ENCODE peak calls at places on chromosomes 2 and 18, in seven cellular contexts. N, M, A, P, Q, Z and R are unnamed samples. For H3K4me1, the result is how much of the 10 kb centered on the place peaks cover.

GRCh38 chr2:172048195-172048995 is 36.9 kb upstream of the DLX1 start:
- DNase-seq in N (no peak), M (no peak), A (no peak), P (no peak), Q (no peak), Z (no peak), R (no peak)

GRCh38 chr2:67656875-67657274 is 259.7 kb downstream of the ETAA1 start:
- DNase-seq in N (no peak), M (no peak), A (no peak), P (no peak), Q (no peak), Z (no peak), R (no peak)

GRCh38 chr2:55026202-55026601 is 24.0 kb downstream of the RTN4 start:
- DNase-seq in N (no peak), M (no peak), A (no peak), P (no peak), Q (no peak), Z (no peak), R (no peak)

GRCh38 chr2:120307482-120307881 is 38.5 kb upstream of the INHBB start:
- DNase-seq in N (no peak), M (no peak), A (peak), P (no peak), Q (no peak), Z (no peak), R (no peak)

GRCh38 chr2:158969162-158969716 is 799 bp downstream of the TANC1 start:
- DNase-seq in N (no peak), M (no peak), A (no peak), P (no peak), Q (peak), Z (no peak), R (no peak)

GRCh38 chr2:178477443-178478099 is 829 bp downstream of the FKBP7 start:
- DNase-seq in N (no peak), M (no peak), A (no peak), P (no peak), Q (no peak), Z (no peak), R (no peak)

GRCh38 chr2:216195565-216195978 is 86.4 kb downstream of the XRCC5 start:
- DNase-seq in N (no peak), M (no peak), A (no peak), P (no peak), Q (no peak), Z (no peak), R (peak)

GRCh38 chr18:47490882-47491281 is 239.4 kb upstream of the SKOR2 start:
- DNase-seq in N (no peak), M (no peak), A (no peak), P (no peak), Q (no peak), Z (no peak), R (no peak)

GRCh38 chr2:16129716-16130540 is 189.6 kb downstream of the MYCN start:
- DNase-seq in N (no peak), M (no peak), A (no peak), P (no peak), Q (no peak), Z (no peak), R (no peak)

GRCh38 chr2:222242532-222242931 is 56.3 kb downstream of the PAX3 start:
- DNase-seq in N (no peak), M (no peak), A (no peak), P (no peak), Q (no peak), Z (no peak), R (no peak)

GRCh38 chr2:239518286-239519080 is 117.7 kb upstream of the HDAC4 start:
- DNase-seq in N (no peak), M (no peak), A (no peak), P (no peak), Q (no peak), Z (peak), R (no peak)

GRCh38 chr2:239519081-239519920 is 118.5 kb upstream of the HDAC4 start:
- DNase-seq in N (no peak), M (no peak), A (no peak), P (peak), Q (no peak), Z (peak), R (no peak)

GRCh38 chr2:239520811-239521517 is 120.1 kb upstream of the HDAC4 start:
- DNase-seq in N (no peak), M (no peak), A (no peak), P (no peak), Q (no peak), Z (peak), R (no peak)

GRCh38 chr2:239521518-239521815 is 120.6 kb upstream of the HDAC4 start:
- DNase-seq in N (no peak), M (no peak), A (no peak), P (no peak), Q (no peak), Z (no peak), R (no peak)

GRCh38 chr2:239519921-239520585 is 119.2 kb upstream of the HDAC4 start:
- DNase-seq in N (no peak), M (no peak), A (no peak), P (no peak), Q (no peak), Z (peak), R (no peak)
- H3K4me3 ChIP-seq in N (no peak), M (no peak), A (no peak), P (no peak), Q (no peak), Z (no peak), R (no peak)

GRCh38 chr2:163703386-163703785 is 32.4 kb downstream of the FIGN start:
- DNase-seq in N (no peak), M (no peak), A (no peak), P (no peak), Q (no peak), Z (no peak), R (no peak)
- H3K4me1 ChIP-seq in N (under half), M (under half), A (under half), P (under half), Q (under half), Z (under half), R (under half)

DNA sequence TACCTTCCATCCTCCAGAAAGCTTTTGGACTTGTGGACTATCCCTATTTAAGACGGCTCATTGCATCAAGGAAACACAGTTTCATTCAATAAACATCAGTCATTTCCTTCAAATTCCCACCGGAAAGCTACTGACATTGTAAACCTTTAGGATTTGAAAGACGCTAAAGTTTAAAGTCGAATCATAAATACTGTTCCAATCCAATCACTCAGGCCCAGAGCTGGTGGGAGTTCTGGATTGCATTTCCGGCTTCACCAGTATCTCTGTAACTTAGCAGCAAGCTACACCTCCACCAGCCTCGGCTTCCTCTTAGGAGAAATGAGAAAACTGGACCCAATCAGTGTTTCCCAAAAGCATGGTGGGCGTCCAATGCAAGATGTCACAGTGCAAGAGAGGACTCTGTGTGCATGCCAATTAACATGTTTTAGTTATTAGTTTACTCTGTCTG is 1.6 kb downstream of the WDFY1 start:
- DNase-seq in N (no peak), M (no peak), A (no peak), P (no peak), Q (no peak), Z (no peak), R (no peak)
- H3K4me3 ChIP-seq in N (peak), M (peak), A (peak), P (peak), Q (peak), Z (peak), R (peak)

GRCh38 chr2:27014771-27015433 is 17.9 kb upstream of the TMEM214 start:
- DNase-seq in N (no peak), M (no peak), A (no peak), P (no peak), Q (no peak), Z (peak), R (no peak)
- H3K4me1 ChIP-seq in N (under half), M (under half), A (under half), P (under half), Q (under half), Z (under half), R (under half)

GRCh38 chr2:111904726-111905476 is 6.5 kb downstream of the MERTK start:
- DNase-seq in N (no peak), M (no peak), A (no peak), P (no peak), Q (no peak), Z (no peak), R (peak)

GRCh38 chr2:111900859-111901258 is 2.5 kb downstream of the MERTK start:
- DNase-seq in N (peak), M (no peak), A (no peak), P (no peak), Q (no peak), Z (no peak), R (peak)

GRCh38 chr2:111903516-111903915 is 5.1 kb downstream of the MERTK start:
- DNase-seq in N (no peak), M (no peak), A (no peak), P (no peak), Q (no peak), Z (no peak), R (peak)

GRCh38 chr2:111905990-111906735 is 7.8 kb downstream of the MERTK start:
- DNase-seq in N (no peak), M (no peak), A (peak), P (no peak), Q (no peak), Z (no peak), R (peak)

DNA sequence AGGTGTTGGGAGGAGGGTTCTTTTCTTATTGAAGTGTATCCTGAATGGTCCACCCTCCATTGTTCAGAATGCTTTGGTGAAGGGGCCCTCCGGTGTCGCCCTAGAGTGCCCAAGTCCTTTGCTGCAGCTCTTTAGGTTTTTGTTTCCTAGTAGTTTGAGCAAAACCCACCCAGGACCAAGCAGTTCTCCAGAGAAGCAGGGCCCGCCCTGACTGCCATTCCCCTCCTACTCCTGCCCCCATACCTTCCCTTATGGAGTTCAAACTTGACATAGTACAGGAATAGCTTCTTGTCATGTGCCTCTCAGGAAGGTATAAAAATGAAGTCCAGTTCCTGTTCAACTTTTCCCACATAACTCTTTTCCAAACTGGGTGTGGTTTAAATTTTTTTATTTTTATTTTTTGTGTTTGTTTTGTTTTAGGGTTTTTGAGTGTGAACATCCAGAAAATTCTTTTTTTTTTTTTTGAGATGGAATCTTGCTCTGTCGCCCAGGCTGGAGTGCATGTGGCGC is 5.6 kb downstream of the MERTK start:
- DNase-seq in N (no peak), M (no peak), A (no peak), P (no peak), Q (no peak), Z (no peak), R (no peak)
- H3K4me3 ChIP-seq in N (no peak), M (no peak), A (no peak), P (no peak), Q (no peak), Z (no peak), R (peak)

GRCh38 chr18:3653263-3653858 is 203.4 kb downstream of the TGIF1 start:
- DNase-seq in N (no peak), M (no peak), A (no peak), P (no peak), Q (no peak), Z (no peak), R (no peak)

GRCh38 chr18:3655254-3655554 is 205.2 kb downstream of the TGIF1 start:
- DNase-seq in N (no peak), M (no peak), A (no peak), P (no peak), Q (no peak), Z (no peak), R (no peak)

GRCh38 chr18:3654442-3655253 is 204.7 kb downstream of the TGIF1 start:
- DNase-seq in N (no peak), M (no peak), A (no peak), P (no peak), Q (no peak), Z (no peak), R (peak)

GRCh38 chr18:3652380-3653262 is 202.6 kb downstream of the TGIF1 start:
- DNase-seq in N (peak), M (peak), A (peak), P (peak), Q (peak), Z (no peak), R (peak)

GRCh38 chr18:3653859-3654441 is 204.0 kb downstream of the TGIF1 start:
- DNase-seq in N (no peak), M (no peak), A (no peak), P (no peak), Q (no peak), Z (no peak), R (no peak)
- H3K4me1 ChIP-seq in N (under half), M (under half), A (under half), P (under half), Q (under half), Z (under half), R (under half)

DNA sequence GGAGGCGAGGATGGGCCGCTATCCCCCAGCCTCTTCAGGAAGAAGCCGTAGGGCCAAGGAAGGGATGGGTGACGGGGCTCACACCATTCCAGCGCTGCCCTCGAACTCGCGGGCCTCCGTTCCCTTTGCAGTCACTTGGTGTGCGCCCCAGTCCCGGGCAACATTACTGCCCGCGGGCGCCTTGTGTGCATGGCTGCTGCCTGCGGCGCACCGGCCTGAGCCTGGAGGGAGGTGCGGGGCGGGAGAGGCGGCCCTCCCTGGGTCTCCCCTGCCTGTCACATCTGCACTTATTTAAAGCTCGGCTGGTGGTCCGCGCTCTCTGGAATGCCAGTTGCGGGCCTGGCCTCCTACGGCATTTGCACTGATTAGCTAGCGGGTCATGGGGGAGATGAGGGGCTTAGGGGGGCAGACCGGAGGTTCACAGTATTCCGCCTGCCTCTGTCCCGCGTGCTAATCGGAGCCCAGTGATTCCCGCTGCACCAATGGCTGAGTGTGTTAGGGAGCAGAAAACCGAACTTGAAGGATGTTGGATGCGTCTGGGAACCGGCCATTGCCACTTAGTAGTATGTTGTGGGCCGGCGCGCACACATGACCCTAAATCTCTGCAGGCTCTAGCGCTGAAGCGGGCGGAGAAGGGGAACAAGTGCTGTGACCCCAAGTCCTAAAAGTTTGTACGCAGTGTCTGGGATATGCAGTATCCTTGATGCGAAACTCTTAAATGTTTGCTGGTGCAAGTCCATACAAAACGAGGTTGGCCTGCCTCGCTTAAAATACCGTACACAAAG is 161.1 kb upstream of the SIX2 start:
- DNase-seq in N (no peak), M (no peak), A (no peak), P (no peak), Q (no peak), Z (no peak), R (no peak)
- H3K4me3 ChIP-seq in N (peak), M (peak), A (peak), P (no peak), Q (no peak), Z (no peak), R (no peak)

GRCh38 chr2:64140665-64141064 is 3.6 kb downstream of the PELI1 start:
- DNase-seq in N (no peak), M (no peak), A (no peak), P (no peak), Q (no peak), Z (no peak), R (no peak)
- H3K4me1 ChIP-seq in N (half or more), M (under half), A (under half), P (under half), Q (under half), Z (under half), R (under half)

GRCh38 chr2:102076512-102076911 is 66.0 kb upstream of the IL1R1 start:
- DNase-seq in N (no peak), M (no peak), A (no peak), P (no peak), Q (no peak), Z (no peak), R (no peak)

GRCh38 chr2:102070058-102070642 is 72.4 kb upstream of the IL1R1 start:
- DNase-seq in N (peak), M (no peak), A (peak), P (peak), Q (no peak), Z (peak), R (peak)

GRCh38 chr2:102074167-102074778 is 68.3 kb upstream of the IL1R1 start:
- DNase-seq in N (no peak), M (no peak), A (no peak), P (no peak), Q (no peak), Z (no peak), R (no peak)

GRCh38 chr2:102072741-102073140 is 69.8 kb upstream of the IL1R1 start:
- DNase-seq in N (no peak), M (no peak), A (no peak), P (no peak), Q (no peak), Z (no peak), R (no peak)

GRCh38 chr2:102073168-102073724 is 69.3 kb upstream of the IL1R1 start:
- DNase-seq in N (no peak), M (no peak), A (no peak), P (no peak), Q (no peak), Z (no peak), R (no peak)
- H3K4me3 ChIP-seq in N (no peak), M (no peak), A (no peak), P (no peak), Q (no peak), Z (no peak), R (no peak)

GRCh38 chr18:58228762-58229161 is 184.7 kb downstream of the NEDD4L start:
- DNase-seq in N (peak), M (no peak), A (no peak), P (no peak), Q (no peak), Z (no peak), R (no peak)
- H3K4me1 ChIP-seq in N (half or more), M (under half), A (under half), P (under half), Q (under half), Z (half or more), R (under half)